ENCODE peak calls at places on chromosomes 6 and 20, in four cellular contexts. M, X, Y and D are unnamed samples.

GRCh38 chr6:48766349-48766748 is 655.4 kb upstream of the PTCHD4 start:
- DNase-seq in M (no peak), X (peak), Y (no peak), D (no peak)

GRCh38 chr6:131281471-131282270 is 146.4 kb downstream of the AKAP7 start:
- DNase-seq in M (no peak), X (no peak), Y (no peak), D (no peak)

GRCh38 chr6:45806172-45806571 is 209.5 kb downstream of the CLIC5 start:
- DNase-seq in M (no peak), X (no peak), Y (no peak), D (no peak)

GRCh38 chr6:131861356-131861755 is 53.5 kb downstream of the ENPP1 start:
- DNase-seq in M (peak), X (no peak), Y (no peak), D (no peak)

GRCh38 chr6:110814488-110815259 is 595 bp downstream of the CDK19 start:
- DNase-seq in M (no peak), X (peak), Y (peak), D (peak)

GRCh38 chr6:30463651-30464618 is 25.4 kb upstream of the HLA-E start:
- DNase-seq in M (no peak), X (peak), Y (peak), D (peak)

GRCh38 chr6:138226701-138227315 is 8.5 kb upstream of the PBOV1 start:
- DNase-seq in M (no peak), X (no peak), Y (no peak), D (no peak)

GRCh38 chr6:143108278-143108677 is 47.6 kb downstream of the AIG1 start:
- DNase-seq in M (no peak), X (no peak), Y (no peak), D (no peak)

GRCh38 chr6:84897874-84898635 is 133.7 kb upstream of the TBX18 start:
- DNase-seq in M (no peak), X (peak), Y (no peak), D (no peak)

GRCh38 chr20:22303523-22303922 is 280.8 kb downstream of the FOXA2 start:
- DNase-seq in M (no peak), X (no peak), Y (no peak), D (no peak)

GRCh38 chr6:130033999-130034814 is 15.8 kb downstream of the L3MBTL3 start:
- DNase-seq in M (peak), X (peak), Y (no peak), D (no peak)

GRCh38 chr6:43921548-43922422 is 151.8 kb downstream of the VEGFA start:
- DNase-seq in M (no peak), X (no peak), Y (no peak), D (no peak)

GRCh38 chr6:82364087-82365010 is 732 bp downstream of the TPBG start:
- DNase-seq in M (no peak), X (peak), Y (peak), D (peak)

GRCh38 chr6:97665410-97665809 is 382.4 kb upstream of the MMS22L start:
- DNase-seq in M (no peak), X (no peak), Y (no peak), D (no peak)

GRCh38 chr6:16320533-16321340 is 82.3 kb downstream of the GMPR start:
- DNase-seq in M (no peak), X (peak), Y (no peak), D (peak)

GRCh38 chr6:158808918-158809678 is 10.1 kb downstream of the EZR start:
- DNase-seq in M (no peak), X (peak), Y (no peak), D (no peak)

GRCh38 chr6:29557320-29557719 is 2.2 kb downstream of the UBD start:
- DNase-seq in M (no peak), X (no peak), Y (no peak), D (no peak)

GRCh38 chr6:40892223-40892622 is 146.8 kb downstream of the UNC5CL start:
- DNase-seq in M (no peak), X (no peak), Y (no peak), D (no peak)

GRCh38 chr6:3813150-3813780 is 35.9 kb upstream of the FAM50B start:
- DNase-seq in M (no peak), X (peak), Y (peak), D (peak)

GRCh38 chr6:64591682-64592081 is 956.1 kb downstream of the PHF3 start:
- DNase-seq in M (no peak), X (no peak), Y (no peak), D (no peak)

GRCh38 chr6:165895421-165896165 is 232.6 kb upstream of the PDE10A start:
- DNase-seq in M (no peak), X (no peak), Y (no peak), D (no peak)

GRCh38 chr6:44826277-44826676 is 438.8 kb downstream of the CDC5L start:
- DNase-seq in M (no peak), X (no peak), Y (no peak), D (no peak)

GRCh38 chr6:137493218-137494038 is 766 bp downstream of the OLIG3 start:
- DNase-seq in M (no peak), X (no peak), Y (no peak), D (peak)

GRCh38 chr6:158042245-158042798 is 60.7 kb downstream of the SYNJ2 start:
- DNase-seq in M (no peak), X (peak), Y (peak), D (peak)

GRCh38 chr6:37622639-37623038 is 75.0 kb downstream of the MDGA1 start:
- DNase-seq in M (no peak), X (peak), Y (no peak), D (no peak)

GRCh38 chr20:30912006-30912660 is 345.3 kb upstream of the DEFB115 start:
- DNase-seq in M (no peak), X (no peak), Y (no peak), D (no peak)

GRCh38 chr6:134637847-134638438 is 312.0 kb downstream of the ALDH8A1 start:
- DNase-seq in M (no peak), X (no peak), Y (no peak), D (no peak)

GRCh38 chr20:47622118-47622665 is 120.5 kb downstream of the NCOA3 start:
- DNase-seq in M (no peak), X (no peak), Y (no peak), D (no peak)

GRCh38 chr20:59779656-59780380 is 153.6 kb downstream of the SYCP2 start:
- DNase-seq in M (no peak), X (no peak), Y (no peak), D (no peak)